ENCODE peak calls at places on chromosomes 5 and 9, in eight cellular contexts. Q is astrocyte of the spinal cord, K is activated B cell treated with CpG ODN at 0.5 μM for 24 hours, S is PC-3, D is HFF-Myc, O is colonic mucosa, X is kidney epithelial cell, B is lower lobe of right lung. H is an unnamed sample.

GRCh38 chr5:42951847-42952411 is 88.2 kb downstream of the ANXA2R start:
- DNase-seq in B (peak; percentile 63), S (no peak), Q (peak; percentile 62), O (peak; percentile 37), K (peak; percentile 61), X (no peak), D (no peak), H (no peak)

GRCh38 chr9:31394040-31394473 is 990.4 kb upstream of the ACO1 start:
- DNase-seq in O (no peak), K (no peak), X (no peak), D (no peak), Q (peak; percentile 75), S (no peak), B (no peak), H (no peak)

GRCh38 chr5:110916373-110917049 is 155.0 kb upstream of the TSLP start:
- DNase-seq in S (peak; percentile 90), Q (peak; percentile 90), X (peak; percentile 54), K (no peak), O (no peak), D (peak; percentile 75), B (no peak), H (no peak)

GRCh38 chr5:171155621-171156020 is 153.4 kb upstream of the TLX3 start:
- DNase-seq in X (no peak), K (no peak), S (peak; percentile 31), Q (peak; percentile 18), D (no peak), O (no peak), B (no peak), H (no peak)

GRCh38 chr5:113692466-113693204 is 179.1 kb downstream of the YTHDC2 start:
- DNase-seq in O (no peak), B (no peak), Q (no peak), X (no peak), S (no peak), D (no peak), K (no peak), H (no peak)

GRCh38 chr5:143842920-143843319 is 31.0 kb downstream of the HMHB1 start:
- DNase-seq in X (no peak), B (no peak), S (no peak), K (no peak), D (no peak), O (no peak), Q (no peak), H (no peak)

GRCh38 chr9:36485647-36486453 is 85.8 kb upstream of the RNF38 start:
- DNase-seq in D (no peak), X (no peak), K (no peak), B (no peak), O (peak; percentile 35), S (peak; percentile 14), Q (no peak), H (no peak)

GRCh38 chr5:109740329-109740728 is 50.6 kb downstream of the MAN2A1 start:
- DNase-seq in X (peak; percentile 61), K (no peak), B (no peak), Q (peak; percentile 61), D (no peak), O (no peak), S (peak; percentile 29), H (no peak)

GRCh38 chr9:121773286-121773953 is 122.0 kb downstream of the DAB2IP start:
- DNase-seq in D (no peak), Q (no peak), O (no peak), S (no peak), X (no peak), B (no peak), K (no peak), H (no peak)

GRCh38 chr9:123473226-123473625 is 117.2 kb downstream of the CRB2 start:
- DNase-seq in X (no peak), B (no peak), D (peak; percentile 52), K (no peak), Q (no peak), S (no peak), O (no peak), H (no peak)

GRCh38 chr9:4538107-4538506 is 47.8 kb downstream of the SLC1A1 start:
- DNase-seq in O (no peak), Q (no peak), S (no peak), D (no peak), K (no peak), B (no peak), X (no peak), H (no peak)

GRCh38 chr5:149240354-149240998 is 31.2 kb upstream of the AFAP1L1 start:
- DNase-seq in K (no peak), X (no peak), D (no peak), S (no peak), O (peak; percentile 35), Q (no peak), B (peak; percentile 64), H (no peak)

GRCh38 chr9:2469681-2470141 is 151.9 kb upstream of the VLDLR start:
- DNase-seq in X (no peak), Q (peak; percentile 64), S (peak; percentile 41), K (no peak), O (peak; percentile 27), D (peak; percentile 59), B (peak; percentile 53), H (no peak)

GRCh38 chr5:90366972-90367371 is 42.6 kb downstream of the CETN3 start:
- DNase-seq in S (no peak), X (no peak), B (no peak), Q (no peak), O (no peak), K (no peak), D (no peak), H (no peak)

GRCh38 chr5:150114773-150115408 is 28.5 kb upstream of the CSF1R start:
- DNase-seq in O (no peak), D (no peak), B (no peak), K (no peak), Q (no peak), X (no peak), S (no peak), H (no peak)

GRCh38 chr9:109974918-109975276 is 194.9 kb downstream of the PALM2AKAP2 start:
- DNase-seq in O (no peak), D (no peak), Q (no peak), K (no peak), B (no peak), S (no peak), X (no peak), H (no peak)

GRCh38 chr9:130997925-130998595 is 10.9 kb upstream of the LAMC3 start:
- DNase-seq in O (peak; percentile 75), K (no peak), S (peak; percentile 71), B (peak; percentile 61), Q (peak; percentile 50), X (no peak), D (peak; percentile 38), H (peak; percentile 50)

DNA sequence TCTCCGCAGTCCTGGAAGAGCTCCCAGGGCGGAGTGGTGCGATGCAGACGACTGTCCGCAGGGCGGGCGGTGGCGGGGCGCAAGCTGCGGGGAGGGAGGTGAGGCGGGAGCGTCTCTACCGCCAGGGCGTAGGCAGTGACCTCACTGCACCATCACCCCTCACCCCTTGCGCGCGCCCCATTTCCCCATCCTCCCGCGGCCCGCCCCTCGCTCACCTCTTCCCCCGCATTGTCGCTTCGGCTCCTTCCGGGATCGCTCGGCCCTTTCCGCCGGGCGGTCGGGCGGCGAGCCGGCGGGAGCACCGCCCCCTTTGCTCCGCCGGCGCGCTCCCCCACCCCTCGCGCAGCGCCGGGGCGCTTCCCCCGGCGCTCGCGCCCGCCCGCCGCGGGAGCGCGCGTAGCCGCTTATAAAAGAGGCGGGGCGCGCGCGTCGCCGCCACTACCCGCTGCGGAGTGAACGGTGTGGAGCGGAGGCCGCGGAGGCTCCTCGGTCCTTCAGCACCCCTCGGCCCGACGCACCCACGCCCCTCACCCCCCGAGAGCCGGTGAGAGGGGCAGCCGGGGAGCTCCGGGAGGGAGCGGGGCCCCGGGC is at the start of gene SPTAN1:
- DNase-seq in B (peak; percentile 92), X (no peak), S (peak; percentile 85), Q (peak; percentile 91), K (peak; percentile 94), D (peak; percentile 56), O (peak; percentile 92), H (peak; percentile 97)
- TF ChIP-seq CTCF in B (no peak), X (no peak), S (no peak), Q (no peak), K (no peak), D (no peak), O (no peak), H (no peak)

GRCh38 chr5:104800440-104801048 is 1238.0 kb upstream of the NUDT12 start:
- DNase-seq in Q (no peak), B (no peak), O (no peak), K (no peak), S (peak; percentile 67), D (no peak), X (no peak), H (no peak)
- TF ChIP-seq CTCF in Q (peak; percentile 17), B (no peak), O (no peak), K (no peak), S (peak; percentile 88), D (no peak), X (no peak), H (no peak)

GRCh38 chr9:9483175-9483574 is 1129.6 kb downstream of the PTPRD start:
- DNase-seq in B (no peak), X (no peak), O (no peak), K (no peak), D (no peak), Q (no peak), S (no peak), H (no peak)
- TF ChIP-seq CTCF in B (no peak), X (no peak), O (no peak), K (no peak), D (no peak), Q (no peak), S (no peak), H (no peak)

DNA sequence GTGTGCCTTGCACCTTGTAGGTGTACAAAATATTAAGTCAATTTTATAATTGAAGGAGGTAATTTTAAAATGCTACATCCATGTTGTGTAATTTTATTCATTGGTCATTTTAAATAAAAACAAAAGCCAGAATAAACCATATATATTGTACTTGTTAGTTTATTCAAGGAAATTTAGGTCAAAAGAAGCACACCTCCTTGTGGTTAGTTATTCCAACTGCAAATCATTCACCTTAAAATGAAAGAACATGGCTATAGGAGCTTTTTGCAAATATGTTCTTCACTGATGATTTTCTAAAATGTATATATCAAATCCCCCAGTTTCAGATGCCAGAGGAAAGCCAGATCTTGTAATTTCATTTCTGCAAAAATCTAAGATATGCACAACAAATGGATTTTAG is 5.4 kb upstream of the MOCS2 start:
- DNase-seq in X (no peak), K (no peak), B (no peak), S (peak; percentile 45), D (no peak), O (no peak), Q (peak; percentile 36), H (no peak)
- TF ChIP-seq CTCF in X (peak; percentile 42), K (no peak), B (no peak), S (peak; percentile 55), D (no peak), O (no peak), Q (peak; percentile 42), H (no peak)

GRCh38 chr5:61330341-61330878 is 1.6 kb upstream of the ZSWIM6 start:
- DNase-seq in K (no peak), S (peak; percentile 50), O (peak; percentile 81), Q (peak; percentile 79), X (no peak), B (peak; percentile 56), D (no peak), H (peak; percentile 72)
- TF ChIP-seq CTCF in K (no peak), S (no peak), O (no peak), Q (no peak), X (no peak), B (no peak), D (no peak), H (no peak)

H was measured in left lung.